ENCODE peak calls at places on chromosomes 5 and 9, in nine cellular contexts. B, N, F, W, P, J, A, V and Y are unnamed samples.

GRCh38 chr5:10330511-10331105 is 22.9 kb upstream of the MARCHF6 start:
- ATAC-seq in B (no peak), N (no peak), F (peak; percentile 61), W (peak; percentile 37), P (peak; percentile 8), J (no peak), A (no peak), V (no peak), Y (no peak)

GRCh38 chr9:86741311-86742215 is 205.7 kb downstream of the GAS1 start:
- ATAC-seq in B (peak; percentile 90), N (no peak), F (no peak), W (no peak), P (peak; percentile 54), J (peak; percentile 97), A (peak; percentile 62), V (no peak), Y (peak; percentile 98)

GRCh38 chr5:145483211-145483610 is 351.9 kb downstream of the PRELID2 start:
- ATAC-seq in B (no peak), N (no peak), F (peak; percentile 61), W (no peak), P (no peak), J (peak; percentile 77), A (no peak), V (no peak), Y (peak; percentile 94)

GRCh38 chr5:15695171-15695676 is 195.2 kb downstream of the FBXL7 start:
- ATAC-seq in B (peak; percentile 46), N (no peak), F (peak; percentile 32), W (no peak), P (peak; percentile 24), J (peak; percentile 59), A (peak; percentile 84), V (no peak), Y (no peak)

GRCh38 chr9:112831281-112831851 is 59.3 kb downstream of the SLC46A2 start:
- ATAC-seq in B (peak; percentile 50), N (no peak), F (peak; percentile 91), W (no peak), P (peak; percentile 71), J (no peak), A (peak; percentile 92), V (no peak), Y (peak; percentile 89)

GRCh38 chr9:18294229-18294628 is 179.7 kb upstream of the ADAMTSL1 start:
- ATAC-seq in B (peak; percentile 19), N (no peak), F (no peak), W (no peak), P (no peak), J (no peak), A (no peak), V (no peak), Y (no peak)

GRCh38 chr9:94853887-94854286 is 127.4 kb downstream of the AOPEP start:
- ATAC-seq in B (no peak), N (no peak), F (peak; percentile 91), W (no peak), P (no peak), J (peak; percentile 64), A (no peak), V (no peak), Y (no peak)

GRCh38 chr5:37723147-37723961 is 116.5 kb downstream of the GDNF start:
- ATAC-seq in B (no peak), N (no peak), F (no peak), W (peak; percentile 89), P (no peak), J (no peak), A (peak; percentile 19), V (no peak), Y (no peak)

GRCh38 chr5:140548300-140548688 is 832 bp downstream of the EIF4EBP3 start:
- ATAC-seq in B (no peak), N (no peak), F (peak; percentile 72), W (no peak), P (peak; percentile 84), J (no peak), A (peak; percentile 72), V (peak; percentile 10), Y (peak; percentile 79)

GRCh38 chr9:23825143-23825531 is 903 bp downstream of the ELAVL2 start:
- ATAC-seq in B (no peak), N (no peak), F (no peak), W (no peak), P (no peak), J (peak; percentile 6), A (no peak), V (no peak), Y (no peak)

GRCh38 chr5:82885657-82886389 is 191.4 kb downstream of the TMEM167A start:
- ATAC-seq in B (no peak), N (no peak), F (no peak), W (no peak), P (no peak), J (peak; percentile 23), A (no peak), V (no peak), Y (no peak)

GRCh38 chr9:121322037-121322736 is 47.9 kb downstream of the STOM start:
- ATAC-seq in B (no peak), N (no peak), F (peak; percentile 71), W (no peak), P (no peak), J (peak; percentile 66), A (peak; percentile 34), V (no peak), Y (peak; percentile 66)

GRCh38 chr9:135749171-135750045 is 47.4 kb downstream of the KCNT1 start:
- ATAC-seq in B (no peak), N (no peak), F (no peak), W (peak; percentile 87), P (no peak), J (no peak), A (no peak), V (no peak), Y (no peak)